ENCODE peak calls at places on chromosomes 13 and 19, in eight cellular contexts. S, B, A, E, J, O, N and W are unnamed samples. For H3K4me1, the result is how much of the 10 kb centered on the place peaks cover.

GRCh38 chr13:113152894-113153809 is 5.3 kb upstream of the PROZ start:
- DNase-seq in S (no peak), B (peak), A (peak), E (peak), J (peak), O (peak), N (peak), W (no peak)

GRCh38 chr13:21849323-21849722 is 178.4 kb downstream of the FGF9 start:
- DNase-seq in S (no peak), B (peak), A (no peak), E (no peak), J (no peak), O (no peak), N (no peak), W (no peak)

GRCh38 chr13:27792393-27793218 is at the start of gene GSX1:
- DNase-seq in S (no peak), B (peak), A (peak), E (peak), J (peak), O (peak), N (peak), W (peak)

GRCh38 chr19:5059191-5059579 is 90.3 kb downstream of the KDM4B start:
- DNase-seq in S (no peak), B (no peak), A (no peak), E (no peak), J (no peak), O (no peak), N (no peak), W (no peak)

GRCh38 chr19:640606-641170 is 1.0 kb downstream of the FGF22 start:
- DNase-seq in S (no peak), B (no peak), A (no peak), E (no peak), J (no peak), O (no peak), N (no peak), W (no peak)

GRCh38 chr19:57642396-57643046 is 9.6 kb downstream of the ZNF211 start:
- DNase-seq in S (no peak), B (no peak), A (no peak), E (no peak), J (no peak), O (no peak), N (no peak), W (no peak)

GRCh38 chr13:48545608-48546007 is 12.7 kb upstream of the RCBTB2 start:
- DNase-seq in S (no peak), B (no peak), A (no peak), E (no peak), J (no peak), O (no peak), N (no peak), W (no peak)

GRCh38 chr19:17246681-17247425 is 1.1 kb upstream of the NR2F6 start:
- DNase-seq in S (no peak), B (peak), A (peak), E (peak), J (peak), O (peak), N (no peak), W (no peak)

GRCh38 chr13:55937180-55937579 is 1203.5 kb upstream of the PRR20A start:
- DNase-seq in S (no peak), B (no peak), A (no peak), E (no peak), J (no peak), O (no peak), N (no peak), W (no peak)

GRCh38 chr13:42893346-42893745 is 98.7 kb downstream of the EPSTI1 start:
- DNase-seq in S (no peak), B (no peak), A (no peak), E (no peak), J (peak), O (no peak), N (no peak), W (no peak)

GRCh38 chr19:5005096-5005495 is 36.2 kb downstream of the KDM4B start:
- DNase-seq in S (no peak), B (no peak), A (no peak), E (no peak), J (no peak), O (no peak), N (no peak), W (no peak)

GRCh38 chr13:81488021-81488420 is 1147.1 kb upstream of the SPRY2 start:
- DNase-seq in S (no peak), B (no peak), A (no peak), E (no peak), J (no peak), O (no peak), N (no peak), W (no peak)

GRCh38 chr19:40280608-40281221 is 4.4 kb downstream of the AKT2 start:
- DNase-seq in S (no peak), B (peak), A (peak), E (peak), J (no peak), O (no peak), N (no peak), W (no peak)

GRCh38 chr19:6086081-6086858 is 24.0 kb downstream of the RFX2 start:
- DNase-seq in S (no peak), B (no peak), A (no peak), E (no peak), J (no peak), O (no peak), N (no peak), W (no peak)

GRCh38 chr13:100394005-100394695 is 194.4 kb downstream of the GGACT start:
- DNase-seq in S (no peak), B (no peak), A (no peak), E (no peak), J (no peak), O (no peak), N (no peak), W (no peak)

GRCh38 chr13:50914848-50915247 is 5.3 kb downstream of the RNASEH2B start:
- DNase-seq in S (no peak), B (no peak), A (no peak), E (no peak), J (no peak), O (no peak), N (no peak), W (no peak)

GRCh38 chr13:101473458-101473857 is 21.0 kb downstream of the ITGBL1 start:
- DNase-seq in S (no peak), B (no peak), A (peak), E (no peak), J (no peak), O (no peak), N (no peak), W (no peak)

GRCh38 chr13:98279473-98280175 is 102.6 kb upstream of the RNF113B start:
- DNase-seq in S (no peak), B (no peak), A (no peak), E (no peak), J (no peak), O (no peak), N (no peak), W (no peak)

GRCh38 chr19:9070066-9070465 is 16.8 kb upstream of the OR1M1 start:
- DNase-seq in S (no peak), B (peak), A (no peak), E (no peak), J (no peak), O (no peak), N (no peak), W (no peak)

GRCh38 chr19:46722004-46722380 is 5.1 kb upstream of the PRKD2 start:
- DNase-seq in S (no peak), B (no peak), A (no peak), E (no peak), J (no peak), O (no peak), N (no peak), W (no peak)

GRCh38 chr19:56838930-56839664 is 1.4 kb downstream of the PEG3 start:
- DNase-seq in S (peak), B (no peak), A (peak), E (peak), J (peak), O (peak), N (peak), W (no peak)

GRCh38 chr13:35978607-35979316 is 152.4 kb downstream of the DCLK1 start:
- DNase-seq in S (no peak), B (peak), A (no peak), E (no peak), J (peak), O (no peak), N (no peak), W (no peak)

GRCh38 chr19:9720541-9720940 is 45.6 kb upstream of the ZNF562 start:
- DNase-seq in S (no peak), B (peak), A (no peak), E (no peak), J (no peak), O (no peak), N (no peak), W (no peak)

GRCh38 chr13:97215325-97215724 is 6.8 kb upstream of the MBNL2 start:
- DNase-seq in S (no peak), B (no peak), A (no peak), E (no peak), J (no peak), O (no peak), N (no peak), W (no peak)

GRCh38 chr13:76965759-76966421 is 17.6 kb downstream of the ACOD1 start:
- DNase-seq in S (no peak), B (no peak), A (peak), E (no peak), J (peak), O (peak), N (peak), W (no peak)
- H3K4me1 ChIP-seq in S (under half), B (under half), A (under half), E (under half), J (under half), O (under half), N (under half), W (under half)

DNA sequence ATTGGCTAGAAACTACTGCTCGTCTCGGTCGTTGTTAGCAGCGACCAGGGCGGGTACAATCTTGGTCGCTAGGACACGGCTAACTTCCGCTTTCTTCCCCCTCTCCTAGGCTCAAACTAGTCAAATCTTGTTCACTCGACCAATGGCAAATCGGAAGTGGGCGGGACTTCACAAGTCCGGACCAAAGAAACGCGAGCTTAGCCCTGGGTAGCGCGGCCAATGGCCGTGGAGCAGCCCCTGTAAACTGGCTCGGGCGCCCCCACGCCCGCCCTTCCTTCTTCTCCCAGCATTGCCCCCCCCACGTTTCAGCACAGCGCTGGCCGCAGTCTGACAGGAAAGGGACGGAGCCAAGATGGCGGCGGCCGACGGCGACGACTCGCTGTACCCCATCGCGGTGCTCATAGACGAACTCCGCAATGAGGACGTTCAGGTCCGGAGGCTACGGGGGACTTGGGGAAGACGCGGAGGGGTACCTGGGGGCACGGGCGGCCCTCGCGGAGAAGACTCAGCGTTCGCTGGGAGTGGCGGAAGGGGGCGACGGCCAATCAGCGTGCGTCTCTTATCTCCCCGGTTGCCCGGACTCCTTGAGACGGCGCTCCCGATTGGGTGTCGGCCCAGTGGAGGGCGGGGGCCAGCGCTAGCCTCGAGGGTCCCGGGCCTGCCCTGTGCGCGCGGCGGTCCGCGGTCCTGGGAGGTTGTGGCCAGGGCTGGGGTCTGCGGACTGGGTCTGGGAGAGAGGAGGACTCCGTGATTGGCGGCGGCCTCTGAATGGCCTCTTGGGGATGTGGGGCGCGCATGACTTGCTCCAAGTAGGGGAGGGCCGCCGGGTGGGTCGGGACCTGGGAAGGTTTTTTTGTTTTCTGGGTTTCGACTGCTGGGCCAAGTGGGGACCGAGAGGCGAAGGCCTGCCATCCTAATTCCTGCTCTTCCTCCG is at the start of gene PPP2R1A:
- DNase-seq in S (peak), B (peak), A (peak), E (peak), J (peak), O (peak), N (peak), W (peak)
- TF ChIP-seq CTCF in S (peak), B (no peak), A (no peak), E (no peak), J (no peak), O (no peak), N (no peak), W (no peak)

DNA sequence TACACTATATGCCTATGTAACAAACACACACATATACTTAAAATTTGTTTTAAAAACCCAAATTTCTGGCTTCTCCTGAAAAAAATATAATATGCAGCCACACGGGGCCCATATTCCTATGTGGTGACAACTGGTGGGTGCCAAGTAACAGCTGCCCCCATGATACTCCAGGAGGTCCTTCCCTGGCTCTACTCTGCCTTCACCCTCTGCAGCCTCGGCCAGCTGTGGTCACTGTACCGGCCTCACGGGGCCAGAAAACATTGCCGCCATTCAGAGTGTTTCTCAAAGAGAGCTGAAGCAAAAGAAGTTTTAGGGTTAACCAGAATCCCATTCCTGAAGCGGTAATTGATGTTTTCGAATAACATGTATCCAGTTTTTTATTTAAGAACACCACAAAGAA is 32.6 kb upstream of the POP4 start:
- DNase-seq in S (no peak), B (no peak), A (no peak), E (no peak), J (no peak), O (no peak), N (no peak), W (no peak)
- H3K4me1 ChIP-seq in S (under half), B (under half), A (under half), E (under half), J (under half), O (under half), N (under half), W (under half)

DNA sequence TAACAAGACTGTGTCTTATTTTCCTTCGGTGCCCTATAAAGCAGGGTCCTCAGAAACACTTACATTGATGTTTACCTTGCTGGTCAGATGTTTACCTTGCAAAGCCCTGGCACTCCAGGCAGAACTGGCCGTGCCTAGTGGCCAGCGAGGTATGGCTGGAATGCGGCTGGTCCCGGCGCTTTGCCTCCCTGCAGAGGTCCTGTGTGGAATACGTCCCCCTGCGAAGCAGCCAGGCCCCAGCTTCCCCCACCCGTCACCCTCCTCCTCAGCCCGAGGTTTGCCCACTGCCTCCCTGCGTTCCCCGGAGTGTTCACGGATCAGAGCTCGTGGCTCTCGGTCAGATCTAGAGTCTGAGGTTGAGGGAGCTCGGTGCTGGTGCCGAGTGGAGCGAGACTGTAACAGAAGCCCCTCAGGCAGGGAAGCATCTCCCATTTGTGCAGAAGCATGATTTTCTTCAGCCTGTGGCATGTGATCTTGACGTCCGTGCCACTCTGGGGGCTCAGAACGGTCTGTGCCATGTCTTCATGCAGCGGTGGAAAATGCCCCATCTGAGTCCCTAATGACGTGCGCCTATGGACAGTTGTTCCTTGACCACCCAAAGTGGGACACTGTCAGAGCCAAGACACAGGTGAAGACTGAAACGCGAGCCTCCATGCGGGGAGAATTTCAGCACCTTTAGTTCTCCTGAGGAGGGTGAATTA is 54.8 kb upstream of the SOX1 start:
- DNase-seq in S (no peak), B (peak), A (no peak), E (no peak), J (no peak), O (no peak), N (no peak), W (no peak)
- TF ChIP-seq CTCF in S (no peak), B (no peak), A (no peak), E (no peak), J (no peak), O (no peak), N (no peak), W (no peak)

DNA sequence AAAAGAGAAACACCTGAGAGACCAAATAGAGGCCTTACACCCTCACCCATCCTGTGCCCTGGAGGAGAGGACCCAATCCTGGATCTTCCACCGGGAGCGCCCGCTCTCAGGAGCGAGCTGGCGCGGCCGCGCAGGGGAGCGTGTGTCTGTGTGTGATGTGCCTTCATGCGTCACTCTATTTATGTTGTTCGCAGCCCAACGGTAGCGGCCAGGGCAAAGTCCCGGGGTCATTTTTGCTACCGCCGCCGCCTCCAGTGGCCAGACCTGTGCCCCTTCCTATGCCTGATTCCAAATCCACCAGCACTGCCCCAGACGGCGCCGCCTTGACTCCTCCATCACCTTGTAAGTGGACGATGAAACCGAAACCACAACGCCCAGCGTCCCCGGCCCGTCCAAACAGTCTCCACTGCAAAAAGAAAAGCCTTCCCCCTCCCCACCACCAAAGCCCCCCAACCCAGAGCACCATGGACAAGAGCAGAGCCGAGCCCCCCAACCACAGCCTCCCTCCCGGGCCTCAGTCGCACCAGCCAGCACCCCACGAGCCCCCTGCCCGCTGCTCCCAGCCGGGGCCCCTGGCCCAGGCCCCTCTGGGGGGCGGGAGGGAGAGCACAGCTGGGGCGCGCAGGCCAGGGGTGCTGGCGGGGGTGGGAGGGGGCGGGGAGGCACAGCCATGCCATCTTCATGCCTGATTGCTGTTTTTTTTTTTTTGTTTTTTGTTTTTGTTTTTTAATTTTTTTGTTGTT is 14.7 kb downstream of the LYL1 start:
- DNase-seq in S (no peak), B (peak), A (no peak), E (no peak), J (no peak), O (no peak), N (no peak), W (no peak)
- H3K4me1 ChIP-seq in S (under half), B (under half), A (half or more), E (under half), J (under half), O (half or more), N (under half), W (under half)

GRCh38 chr13:109789262-109789661 is 2.9 kb upstream of the IRS2 start:
- DNase-seq in S (no peak), B (no peak), A (no peak), E (no peak), J (no peak), O (no peak), N (no peak), W (no peak)

GRCh38 chr13:109786457-109787134 is at the start of gene IRS2:
- DNase-seq in S (peak), B (peak), A (peak), E (peak), J (peak), O (peak), N (peak), W (peak)

GRCh38 chr13:109785892-109786450 is 412 bp downstream of the IRS2 start:
- DNase-seq in S (no peak), B (peak), A (no peak), E (no peak), J (no peak), O (peak), N (peak), W (no peak)

GRCh38 chr13:109788372-109789195 is 2.2 kb upstream of the IRS2 start:
- DNase-seq in S (no peak), B (no peak), A (no peak), E (no peak), J (no peak), O (no peak), N (no peak), W (no peak)

DNA sequence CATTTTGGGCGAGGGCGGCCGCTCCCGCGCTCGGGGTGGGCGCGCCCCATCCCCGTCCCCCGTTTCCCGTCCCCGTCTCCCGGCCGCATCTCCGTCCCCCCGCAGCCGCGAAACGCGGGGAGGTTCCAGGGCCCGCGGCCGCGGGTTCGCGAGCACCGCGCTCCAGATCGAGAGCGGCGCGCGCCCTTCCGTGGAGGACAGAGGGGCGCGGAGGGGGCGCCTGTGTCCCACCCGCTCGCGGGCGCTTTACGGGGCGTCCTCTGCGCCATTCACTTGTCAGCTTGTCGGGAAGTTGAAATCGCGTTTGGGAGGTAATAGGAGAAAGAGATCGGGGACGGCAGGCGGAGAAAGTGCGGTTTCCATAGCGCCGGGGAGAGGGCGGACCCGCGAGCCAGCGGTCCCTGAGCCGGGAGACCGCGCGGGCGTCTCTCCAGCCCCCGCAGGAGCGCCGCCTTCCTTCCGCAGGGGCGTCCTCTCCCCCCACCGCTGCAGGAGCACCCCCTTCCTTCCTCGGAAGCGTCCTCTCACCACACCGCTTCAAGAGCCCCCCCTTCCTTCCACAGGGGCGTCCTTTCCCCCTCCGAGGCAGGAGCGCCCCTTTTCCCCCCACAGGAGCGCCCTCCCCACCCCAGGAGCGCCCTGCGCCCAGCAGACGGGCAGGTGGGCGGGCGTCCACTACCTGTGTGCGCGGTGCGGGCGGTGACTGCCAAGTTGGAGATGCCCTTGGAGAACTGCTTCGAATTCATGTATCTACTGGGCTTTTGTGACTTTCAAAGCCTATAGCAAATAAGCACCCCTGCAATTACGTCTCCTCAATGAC is 962 bp upstream of the IRS2 start:
- DNase-seq in S (no peak), B (peak), A (peak), E (peak), J (peak), O (peak), N (peak), W (peak)
- TF ChIP-seq CTCF in S (no peak), B (no peak), A (no peak), E (no peak), J (no peak), O (no peak), N (no peak), W (no peak)

GRCh38 chr19:18517606-18518005 is 4.3 kb downstream of the ELL start:
- DNase-seq in S (no peak), B (no peak), A (no peak), E (no peak), J (no peak), O (no peak), N (no peak), W (no peak)
- H3K4me1 ChIP-seq in S (half or more), B (under half), A (half or more), E (under half), J (under half), O (half or more), N (half or more), W (under half)